ENCODE peak calls at places on chromosomes 3 and 15, in four cellular contexts. One of them, this sample, is unnamed.

GRCh38 chr3:119636194-119636593 is 24.2 kb downstream of the POPDC2 start:
- DNase-seq in OCI-LY7: no peak
- DNase-seq in CD8-positive, alpha-beta memory T cell: no peak
- DNase-seq in Panc1: no peak
- DNase-seq in this sample: no peak

GRCh38 chr3:172138792-172139507 is 99.6 kb downstream of the FNDC3B start:
- DNase-seq in CD8-positive, alpha-beta memory T cell: no peak
- DNase-seq in OCI-LY7: no peak
- DNase-seq in Panc1: no peak
- DNase-seq in this sample: no peak

GRCh38 chr15:44719293-44719999 is 8.1 kb downstream of the B2M start:
- DNase-seq in CD8-positive, alpha-beta memory T cell: peak; percentile 73
- DNase-seq in OCI-LY7: peak; percentile 65
- DNase-seq in Panc1: no peak
- DNase-seq in this sample: no peak

GRCh38 chr3:37171144-37171543 is 3.2 kb downstream of the LRRFIP2 start:
- DNase-seq in CD8-positive, alpha-beta memory T cell: no peak
- DNase-seq in Panc1: no peak
- DNase-seq in OCI-LY7: no peak
- DNase-seq in this sample: no peak

GRCh38 chr3:29494305-29495036 is 213.6 kb downstream of the RBMS3 start:
- DNase-seq in Panc1: no peak
- DNase-seq in CD8-positive, alpha-beta memory T cell: no peak
- DNase-seq in OCI-LY7: no peak
- DNase-seq in this sample: no peak

GRCh38 chr3:156172536-156172935 is 52.2 kb downstream of the KCNAB1 start:
- DNase-seq in Panc1: no peak
- DNase-seq in OCI-LY7: no peak
- DNase-seq in CD8-positive, alpha-beta memory T cell: no peak
- DNase-seq in this sample: no peak

GRCh38 chr3:128174645-128175590 is 21.6 kb downstream of the EEFSEC start:
- DNase-seq in CD8-positive, alpha-beta memory T cell: no peak
- DNase-seq in OCI-LY7: no peak
- DNase-seq in Panc1: no peak
- DNase-seq in this sample: no peak

GRCh38 chr3:47419083-47420043 is 38.5 kb downstream of the PTPN23 start:
- DNase-seq in OCI-LY7: no peak
- DNase-seq in Panc1: no peak
- DNase-seq in CD8-positive, alpha-beta memory T cell: no peak
- DNase-seq in this sample: no peak

GRCh38 chr15:74134387-74135027 is 4.1 kb downstream of the ISLR2 start:
- DNase-seq in Panc1: no peak
- DNase-seq in OCI-LY7: no peak
- DNase-seq in CD8-positive, alpha-beta memory T cell: no peak
- DNase-seq in this sample: no peak

GRCh38 chr3:152667267-152667666 is 167.7 kb upstream of the P2RY1 start:
- DNase-seq in CD8-positive, alpha-beta memory T cell: no peak
- DNase-seq in Panc1: no peak
- DNase-seq in OCI-LY7: no peak
- DNase-seq in this sample: no peak

GRCh38 chr3:152269423-152270144 is 855 bp downstream of the MBNL1 start:
- DNase-seq in OCI-LY7: peak; percentile 67
- DNase-seq in CD8-positive, alpha-beta memory T cell: peak; percentile 82
- DNase-seq in Panc1: peak; percentile 46
- DNase-seq in this sample: no peak

GRCh38 chr3:71132995-71133730 is 450.4 kb downstream of the FOXP1 start:
- DNase-seq in Panc1: no peak
- DNase-seq in OCI-LY7: no peak
- DNase-seq in CD8-positive, alpha-beta memory T cell: no peak
- DNase-seq in this sample: no peak
- H3K27ac ChIP-seq in Panc1: no peak overlapping the region
- H3K27ac ChIP-seq in OCI-LY7: peak overlapping the region; percentile 46
- H3K27ac ChIP-seq in CD8-positive, alpha-beta memory T cell: no peak overlapping the region
- H3K27ac ChIP-seq in this sample: no peak overlapping the region

GRCh38 chr15:48781481-48782081 is 29.3 kb downstream of the CEP152 start:
- DNase-seq in Panc1: no peak
- DNase-seq in OCI-LY7: no peak
- DNase-seq in CD8-positive, alpha-beta memory T cell: no peak
- DNase-seq in this sample: no peak
- H3K27ac ChIP-seq in Panc1: no peak overlapping the region
- H3K27ac ChIP-seq in OCI-LY7: no peak overlapping the region
- H3K27ac ChIP-seq in CD8-positive, alpha-beta memory T cell: no peak overlapping the region
- H3K27ac ChIP-seq in this sample: no peak overlapping the region

GRCh38 chr3:48685293-48685602 is 467 bp downstream of the NCKIPSD start:
- DNase-seq in Panc1: no peak
- DNase-seq in OCI-LY7: no peak
- DNase-seq in CD8-positive, alpha-beta memory T cell: no peak
- DNase-seq in this sample: no peak
- H3K27ac ChIP-seq in Panc1: peak overlapping the region; percentile 85
- H3K27ac ChIP-seq in OCI-LY7: peak overlapping the region; percentile 75
- H3K27ac ChIP-seq in CD8-positive, alpha-beta memory T cell: peak overlapping the region; percentile 76
- H3K27ac ChIP-seq in this sample: peak overlapping the region; percentile 84

GRCh38 chr3:76387000-76387399 is 601.7 kb upstream of the ZNF717 start:
- DNase-seq in Panc1: no peak
- DNase-seq in CD8-positive, alpha-beta memory T cell: no peak
- DNase-seq in OCI-LY7: no peak
- DNase-seq in this sample: no peak

DNA sequence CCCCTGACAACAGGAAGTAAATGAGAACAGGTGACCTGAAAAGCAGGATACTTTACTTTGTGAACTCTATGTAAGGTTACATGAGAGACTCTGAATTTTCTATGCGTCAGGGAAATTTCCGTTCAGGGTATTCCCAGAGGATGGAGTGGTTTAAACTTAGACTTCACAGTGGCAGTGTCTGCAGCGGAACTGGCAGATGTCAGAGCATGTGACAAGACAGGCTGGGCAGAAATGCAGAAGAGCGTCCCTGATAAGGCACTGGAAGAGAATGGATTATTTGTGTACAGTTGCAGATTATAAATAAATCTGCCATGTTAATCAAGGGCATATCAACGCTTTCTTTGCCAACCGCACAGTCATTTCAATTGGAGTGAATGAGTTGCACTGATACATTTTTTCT is 598.4 kb upstream of the ZNF717 start:
- DNase-seq in CD8-positive, alpha-beta memory T cell: no peak
- DNase-seq in Panc1: no peak
- DNase-seq in OCI-LY7: no peak
- DNase-seq in this sample: no peak
- H3K27ac ChIP-seq in CD8-positive, alpha-beta memory T cell: no peak overlapping the region
- H3K27ac ChIP-seq in Panc1: no peak overlapping the region
- H3K27ac ChIP-seq in OCI-LY7: no peak overlapping the region
- H3K27ac ChIP-seq in this sample: no peak overlapping the region

DNA sequence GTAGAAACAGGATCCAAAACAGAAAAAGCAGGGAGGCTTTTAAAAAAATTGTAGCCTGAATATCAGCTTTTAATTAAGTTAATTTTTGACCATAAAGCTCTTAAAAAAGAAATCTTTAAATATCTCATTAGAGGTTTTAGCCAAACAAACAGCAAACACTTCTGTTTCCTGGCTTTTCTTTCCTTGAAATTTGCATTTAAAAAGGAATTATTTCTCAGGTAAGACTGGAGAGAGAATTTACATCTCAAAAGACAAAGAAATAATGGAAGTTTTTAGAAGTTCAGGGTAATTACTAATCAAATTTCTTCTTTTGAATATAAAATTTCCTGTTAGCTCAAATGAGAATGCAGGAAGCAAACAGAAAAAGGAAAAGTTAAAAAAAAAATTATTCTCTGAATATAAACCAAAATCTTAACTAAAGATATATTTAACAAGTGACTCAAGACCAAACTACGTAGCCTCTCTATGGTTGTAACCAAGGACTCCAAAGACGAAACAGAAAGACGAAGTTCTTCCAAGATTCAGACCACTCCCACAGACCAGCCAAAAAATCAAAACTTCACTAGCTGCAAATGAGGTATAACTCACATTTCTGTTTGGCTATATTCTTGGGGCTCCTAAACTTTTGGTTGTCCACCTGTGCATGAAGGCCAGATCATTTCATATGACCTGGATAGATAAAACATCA is 846.6 kb upstream of the ALCAM start:
- DNase-seq in Panc1: no peak
- DNase-seq in OCI-LY7: no peak
- DNase-seq in CD8-positive, alpha-beta memory T cell: no peak
- DNase-seq in this sample: no peak
- H3K27ac ChIP-seq in Panc1: no peak overlapping the region
- H3K27ac ChIP-seq in OCI-LY7: peak overlapping the region; percentile 96
- H3K27ac ChIP-seq in CD8-positive, alpha-beta memory T cell: no peak overlapping the region
- H3K27ac ChIP-seq in this sample: no peak overlapping the region

DNA sequence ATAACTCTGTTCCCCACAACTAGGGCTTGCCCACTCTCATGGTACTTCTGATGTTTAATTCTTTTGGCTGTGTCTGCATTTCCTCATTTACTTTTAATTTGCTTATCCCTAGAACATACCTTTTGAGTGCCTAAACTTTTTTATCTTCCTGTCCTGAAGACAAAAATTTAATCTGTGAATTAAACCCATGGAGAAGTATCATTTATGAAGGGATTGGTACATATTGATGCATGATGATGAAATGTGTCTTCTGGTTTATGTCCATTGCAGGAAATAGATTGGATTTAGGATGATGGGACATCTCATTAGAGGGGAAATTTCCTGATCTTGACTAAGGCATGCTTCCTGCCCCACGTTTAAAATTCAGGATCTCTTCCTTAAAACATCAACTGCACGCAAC is 109.5 kb downstream of the PGPEP1L start:
- DNase-seq in OCI-LY7: no peak
- DNase-seq in Panc1: no peak
- DNase-seq in CD8-positive, alpha-beta memory T cell: no peak
- DNase-seq in this sample: no peak
- H3K27ac ChIP-seq in OCI-LY7: no peak overlapping the region
- H3K27ac ChIP-seq in Panc1: peak overlapping the region; percentile 96
- H3K27ac ChIP-seq in CD8-positive, alpha-beta memory T cell: no peak overlapping the region
- H3K27ac ChIP-seq in this sample: peak overlapping the region; percentile 93

This sample was measured in keratinocyte.